ENCODE peak calls at places on chromosome 6, in nine cellular contexts. K, G, L, T, S, H, V, B and U are unnamed samples.

GRCh38 chr6:113998811-113999210 is 27.9 kb upstream of the HDAC2 start:
- DNase-seq in B (no peak), H (no peak), T (no peak), V (no peak), L (no peak), G (no peak), K (no peak), S (no peak), U (no peak)

GRCh38 chr6:28657756-28658465 is 132.2 kb downstream of the GPX5 start:
- DNase-seq in V (peak; percentile 72), T (peak; percentile 9), S (peak; percentile 64), H (peak; percentile 79), K (no peak), L (peak; percentile 75), B (peak; percentile 80), G (peak; percentile 74), U (peak; percentile 81)

GRCh38 chr6:150806790-150807189 is 58.7 kb upstream of the MTHFD1L start:
- DNase-seq in L (no peak), H (no peak), V (no peak), K (no peak), S (no peak), G (no peak), B (no peak), T (no peak), U (no peak)

GRCh38 chr6:26205161-26205624 is 118.0 kb downstream of the HFE start:
- DNase-seq in B (peak; percentile 95), S (peak; percentile 94), V (peak; percentile 80), H (peak; percentile 96), T (peak; percentile 75), K (peak; percentile 57), G (peak; percentile 95), L (peak; percentile 94), U (peak; percentile 94)

GRCh38 chr6:36848658-36849441 is 9.6 kb upstream of the CPNE5 start:
- DNase-seq in H (no peak), K (no peak), S (peak; percentile 80), G (peak; percentile 73), T (no peak), L (no peak), B (peak; percentile 20), V (no peak), U (peak; percentile 60)

GRCh38 chr6:168150551-168151444 is 71.8 kb upstream of the FRMD1 start:
- DNase-seq in T (no peak), V (no peak), G (peak; percentile 30), S (no peak), H (no peak), K (no peak), L (no peak), B (no peak), U (peak; percentile 10)

GRCh38 chr6:140281236-140281635 is 906.8 kb upstream of the CITED2 start:
- DNase-seq in S (no peak), T (no peak), H (no peak), K (no peak), L (no peak), G (no peak), V (no peak), B (no peak), U (no peak)

GRCh38 chr6:31663087-31663960 is 1.5 kb downstream of the GPANK1 start:
- DNase-seq in T (no peak), K (no peak), L (peak; percentile 22), H (peak; percentile 59), V (no peak), G (peak; percentile 20), B (peak; percentile 27), S (no peak), U (peak; percentile 73)

GRCh38 chr6:135192256-135193174 is 11.4 kb downstream of the MYB start:
- DNase-seq in H (no peak), S (no peak), V (no peak), G (no peak), K (no peak), L (no peak), B (no peak), T (no peak), U (no peak)

GRCh38 chr6:15962449-15962764 is 166.5 kb upstream of the MYLIP start:
- DNase-seq in H (peak; percentile 67), V (no peak), T (no peak), G (peak; percentile 95), L (peak; percentile 94), B (peak; percentile 93), K (no peak), S (peak; percentile 28), U (peak; percentile 96)

GRCh38 chr6:53179961-53180651 is 31.5 kb upstream of the GCM1 start:
- DNase-seq in T (no peak), B (peak; percentile 61), H (peak; percentile 17), V (no peak), K (peak; percentile 21), G (peak; percentile 72), S (peak; percentile 97), L (peak; percentile 94), U (peak; percentile 41)

GRCh38 chr6:122673345-122673961 is 63.2 kb downstream of the PKIB start:
- DNase-seq in H (no peak), K (no peak), L (peak; percentile 42), S (peak; percentile 40), B (no peak), T (no peak), G (no peak), V (no peak), U (no peak)

GRCh38 chr6:110777636-110778035 is 37.6 kb downstream of the CDK19 start:
- DNase-seq in T (no peak), G (no peak), L (no peak), S (no peak), V (no peak), K (no peak), B (no peak), H (no peak), U (no peak)

GRCh38 chr6:16698988-16699868 is 62.0 kb downstream of the ATXN1 start:
- DNase-seq in H (no peak), B (peak; percentile 41), V (no peak), G (peak; percentile 26), T (no peak), K (no peak), L (peak; percentile 59), S (peak; percentile 72), U (no peak)

GRCh38 chr6:54428437-54428836 is 120.2 kb downstream of the TINAG start:
- DNase-seq in S (no peak), B (no peak), K (no peak), H (no peak), V (no peak), G (no peak), L (no peak), T (no peak), U (no peak)

GRCh38 chr6:164069352-164070022 is 655.0 kb downstream of the QKI start:
- DNase-seq in K (peak; percentile 73), B (peak; percentile 90), H (no peak), G (peak; percentile 75), S (peak; percentile 82), T (no peak), V (peak; percentile 11), L (peak; percentile 8), U (peak; percentile 91)

GRCh38 chr6:68778356-68779020 is 143.4 kb downstream of the ADGRB3 start:
- DNase-seq in H (peak; percentile 42), L (peak; percentile 79), B (peak; percentile 78), T (peak; percentile 2), K (no peak), S (peak; percentile 68), V (peak; percentile 79), G (peak; percentile 86), U (peak; percentile 84)

GRCh38 chr6:152130441-152130840 is 323.0 kb downstream of the ESR1 start:
- DNase-seq in H (peak; percentile 49), B (no peak), T (no peak), K (no peak), G (no peak), S (no peak), V (no peak), L (no peak), U (peak; percentile 51)

GRCh38 chr6:55528624-55529023 is 50.4 kb downstream of the HMGCLL1 start:
- DNase-seq in K (no peak), G (peak; percentile 41), B (peak; percentile 38), L (peak; percentile 66), H (peak; percentile 20), V (no peak), S (peak; percentile 48), T (no peak), U (peak; percentile 28)

GRCh38 chr6:106692823-106693216 is 63.4 kb downstream of the QRSL1 start:
- DNase-seq in G (no peak), B (no peak), H (no peak), T (no peak), L (no peak), V (no peak), K (no peak), S (peak; percentile 57), U (no peak)

GRCh38 chr6:143405381-143406154 is 44.9 kb downstream of the ADAT2 start:
- DNase-seq in T (no peak), G (peak; percentile 46), K (no peak), B (no peak), H (no peak), S (no peak), L (peak; percentile 26), V (no peak), U (peak; percentile 34)

GRCh38 chr6:88641178-88641903 is 322.1 kb downstream of the RNGTT start:
- DNase-seq in K (no peak), T (no peak), L (no peak), V (no peak), S (no peak), B (no peak), H (peak; percentile 49), G (no peak), U (peak; percentile 8)

GRCh38 chr6:107493158-107494057 is 3.5 kb downstream of the SOBP start:
- DNase-seq in K (peak; percentile 28), H (peak; percentile 74), T (no peak), L (peak; percentile 51), S (peak; percentile 90), B (peak; percentile 50), V (no peak), G (peak; percentile 61), U (peak; percentile 58)

GRCh38 chr6:5905431-5906339 is 101.0 kb downstream of the NRN1 start:
- DNase-seq in K (peak; percentile 85), L (peak; percentile 72), H (peak; percentile 68), G (peak; percentile 91), S (no peak), B (peak; percentile 71), V (no peak), T (no peak), U (peak; percentile 79)

GRCh38 chr6:19554356-19555225 is 282.6 kb upstream of the ID4 start:
- DNase-seq in T (no peak), V (peak; percentile 73), B (peak; percentile 9), S (peak; percentile 100), K (no peak), H (peak; percentile 9), L (no peak), G (peak; percentile 6), U (peak; percentile 21)